ENCODE peak calls at places on chromosomes 12 and 14, in four cellular contexts. E, Y, L and M are unnamed samples.

GRCh38 chr14:61608245-61609142 is 86.8 kb upstream of the HIF1A start:
- DNase-seq in E (no peak), Y (peak; percentile 84), L (peak; percentile 86), M (no peak)

GRCh38 chr12:8907513-8907912 is 6.8 kb upstream of the PHC1 start:
- DNase-seq in E (no peak), Y (no peak), L (no peak), M (no peak)

GRCh38 chr12:104680070-104680469 is 223.3 kb downstream of the CHST11 start:
- DNase-seq in E (no peak), Y (no peak), L (no peak), M (no peak)

GRCh38 chr12:3125674-3126073 is 48.5 kb downstream of the TSPAN9 start:
- DNase-seq in E (no peak), Y (no peak), L (no peak), M (no peak)

GRCh38 chr12:121809712-121810116 is 5.9 kb downstream of the SETD1B start:
- DNase-seq in E (no peak), Y (no peak), L (no peak), M (no peak)

GRCh38 chr12:43011383-43011926 is 421.9 kb upstream of the PRICKLE1 start:
- DNase-seq in E (no peak), Y (no peak), L (no peak), M (no peak)

GRCh38 chr12:64670856-64671639 is 60.8 kb downstream of the RASSF3 start:
- DNase-seq in E (no peak), Y (no peak), L (peak; percentile 78), M (no peak)

GRCh38 chr14:25308244-25308643 is 258.3 kb upstream of the STXBP6 start:
- DNase-seq in E (no peak), Y (no peak), L (no peak), M (no peak)

GRCh38 chr14:91388551-91388975 is 29.1 kb downstream of the CCDC88C start:
- DNase-seq in E (no peak), Y (no peak), L (no peak), M (no peak)

GRCh38 chr12:50234347-50234746 is 49.0 kb downstream of the LIMA1 start:
- DNase-seq in E (no peak), Y (no peak), L (no peak), M (no peak)

GRCh38 chr12:132605892-132606291 is 4.5 kb downstream of the LRCOL1 start:
- DNase-seq in E (no peak), Y (no peak), L (no peak), M (no peak)

GRCh38 chr14:31510222-31510621 is 22.4 kb upstream of the GPR33 start:
- DNase-seq in E (no peak), Y (no peak), L (peak; percentile 4), M (no peak)

GRCh38 chr12:49487605-49488004 is 51.2 kb upstream of the KCNH3 start:
- DNase-seq in E (no peak), Y (no peak), L (peak; percentile 62), M (no peak)

GRCh38 chr12:8493084-8493483 is 20.2 kb upstream of the CLEC4D start:
- DNase-seq in E (no peak), Y (no peak), L (no peak), M (no peak)

GRCh38 chr14:39488600-39488999 is 56.4 kb upstream of the FBXO33 start:
- DNase-seq in E (no peak), Y (no peak), L (peak; percentile 13), M (no peak)

GRCh38 chr14:101734241-101734847 is 27.2 kb upstream of the PPP2R5C start:
- DNase-seq in E (no peak), Y (no peak), L (no peak), M (no peak)

GRCh38 chr12:29589271-29589670 is 91.8 kb upstream of the OVCH1 start:
- DNase-seq in E (no peak), Y (no peak), L (peak; percentile 71), M (no peak)

GRCh38 chr12:66548338-66549049 is 130.4 kb downstream of the GRIP1 start:
- DNase-seq in E (no peak), Y (no peak), L (no peak), M (no peak)

GRCh38 chr12:74644681-74645080 is 107.0 kb downstream of the ATXN7L3B start:
- DNase-seq in E (no peak), Y (no peak), L (no peak), M (no peak)

GRCh38 chr12:44930972-44931600 is 55.0 kb upstream of the NELL2 start:
- DNase-seq in E (no peak), Y (peak; percentile 56), L (peak; percentile 49), M (no peak)

GRCh38 chr14:21476526-21476924 is 234 bp downstream of the RAB2B start:
- DNase-seq in E (peak; percentile 69), Y (no peak), L (peak; percentile 66), M (no peak)

GRCh38 chr14:100296106-100296651 is 10.1 kb downstream of the SLC25A29 start:
- DNase-seq in E (no peak), Y (no peak), L (no peak), M (no peak)

GRCh38 chr14:27392153-27392552 is 794.3 kb upstream of the NOVA1 start:
- DNase-seq in E (no peak), Y (no peak), L (peak; percentile 93), M (no peak)

GRCh38 chr12:101045486-101046474 is 164.3 kb downstream of the SLC5A8 start:
- DNase-seq in E (no peak), Y (no peak), L (peak; percentile 62), M (no peak)

GRCh38 chr14:87690076-87690661 is 302.8 kb downstream of the GALC start:
- DNase-seq in E (no peak), Y (no peak), L (no peak), M (no peak)

GRCh38 chr12:5201554-5202243 is 158.0 kb downstream of the KCNA5 start:
- DNase-seq in E (no peak), Y (peak; percentile 93), L (peak; percentile 28), M (no peak)

GRCh38 chr12:29625359-29625953 is 128.0 kb upstream of the OVCH1 start:
- DNase-seq in E (no peak), Y (no peak), L (peak; percentile 17), M (no peak)

GRCh38 chr12:94801736-94802135 is 151.4 kb upstream of the TMCC3 start:
- DNase-seq in E (no peak), Y (no peak), L (no peak), M (no peak)

GRCh38 chr12:77855548-77855947 is 24.9 kb downstream of the NAV3 start:
- DNase-seq in E (no peak), Y (no peak), L (peak; percentile 30), M (peak; percentile 59)